ENCODE peak calls at places on chromosomes 12 and 14, in six cellular contexts. M is mesendoderm, H is neuronal stem cell, F is IMR-90, Z is trophoblast cell, V is H1. L is an unnamed sample.

GRCh38 chr12:83390186-83390585 is 703.5 kb downstream of the TMTC2 start:
- DNase-seq in M (no peak), H (no peak), F (no peak), Z (no peak), V (no peak), L (no peak)

GRCh38 chr14:75979071-75979571 is 2.7 kb downstream of the TGFB3 start:
- DNase-seq in M (peak), H (no peak), F (peak), Z (no peak), V (no peak), L (peak)

GRCh38 chr12:49637401-49637800 is 14.0 kb downstream of the PRPF40B start:
- DNase-seq in M (peak), H (no peak), F (no peak), Z (no peak), V (no peak), L (no peak)

GRCh38 chr14:77318006-77318553 is 2.6 kb downstream of the POMT2 start:
- DNase-seq in M (no peak), H (no peak), F (no peak), Z (no peak), V (no peak), L (no peak)

GRCh38 chr12:98733667-98734350 is 88.7 kb downstream of the APAF1 start:
- DNase-seq in M (no peak), H (no peak), F (peak), Z (no peak), V (no peak), L (no peak)

GRCh38 chr14:70857499-70857895 is 48.2 kb upstream of the MAP3K9 start:
- DNase-seq in M (no peak), H (no peak), F (peak), Z (peak), V (no peak), L (peak)

GRCh38 chr14:76138758-76139723 is 12.7 kb upstream of the GPATCH2L start:
- DNase-seq in M (peak), H (peak), F (no peak), Z (no peak), V (no peak), L (no peak)

GRCh38 chr12:95099270-95099790 is 25.9 kb upstream of the NR2C1 start:
- DNase-seq in M (no peak), H (no peak), F (no peak), Z (no peak), V (no peak), L (no peak)

DNA sequence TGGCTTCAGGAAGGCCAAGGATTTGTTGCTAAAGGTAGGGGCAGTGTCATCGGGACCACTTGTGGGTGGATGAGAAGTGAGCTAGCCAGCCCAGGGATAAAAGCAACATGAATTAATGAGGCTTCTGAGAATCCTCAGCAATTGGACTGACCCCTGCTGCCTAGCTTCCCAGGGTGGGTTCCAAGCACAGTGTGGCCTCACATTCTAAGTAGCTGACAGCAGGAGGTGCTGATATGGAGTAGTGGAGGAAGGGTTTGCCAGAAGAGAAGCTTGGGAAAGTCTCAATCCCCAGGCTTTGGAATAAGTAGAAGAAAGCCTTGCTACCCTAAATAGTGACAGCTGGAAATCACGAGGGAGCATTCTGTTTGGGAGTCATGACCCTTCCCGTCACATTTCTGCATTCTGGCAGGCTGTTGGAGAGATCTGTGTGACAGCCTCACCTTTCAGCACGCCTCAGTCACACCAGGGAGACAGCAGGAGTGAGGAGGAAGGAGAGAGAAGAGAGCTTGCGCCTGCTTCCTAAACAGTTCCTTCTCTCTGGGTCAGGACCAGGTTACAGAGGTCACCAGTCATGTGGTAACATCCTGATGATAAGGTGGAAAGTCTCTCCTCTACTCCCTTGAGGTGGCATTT is 31.2 kb downstream of the DACT1 start:
- DNase-seq in M (peak), H (no peak), F (no peak), Z (no peak), V (no peak), L (no peak)
- H2AK5ac ChIP-seq in M (no peak), H (no peak), F (no peak), Z (no peak), V (no peak), L (no peak)

DNA sequence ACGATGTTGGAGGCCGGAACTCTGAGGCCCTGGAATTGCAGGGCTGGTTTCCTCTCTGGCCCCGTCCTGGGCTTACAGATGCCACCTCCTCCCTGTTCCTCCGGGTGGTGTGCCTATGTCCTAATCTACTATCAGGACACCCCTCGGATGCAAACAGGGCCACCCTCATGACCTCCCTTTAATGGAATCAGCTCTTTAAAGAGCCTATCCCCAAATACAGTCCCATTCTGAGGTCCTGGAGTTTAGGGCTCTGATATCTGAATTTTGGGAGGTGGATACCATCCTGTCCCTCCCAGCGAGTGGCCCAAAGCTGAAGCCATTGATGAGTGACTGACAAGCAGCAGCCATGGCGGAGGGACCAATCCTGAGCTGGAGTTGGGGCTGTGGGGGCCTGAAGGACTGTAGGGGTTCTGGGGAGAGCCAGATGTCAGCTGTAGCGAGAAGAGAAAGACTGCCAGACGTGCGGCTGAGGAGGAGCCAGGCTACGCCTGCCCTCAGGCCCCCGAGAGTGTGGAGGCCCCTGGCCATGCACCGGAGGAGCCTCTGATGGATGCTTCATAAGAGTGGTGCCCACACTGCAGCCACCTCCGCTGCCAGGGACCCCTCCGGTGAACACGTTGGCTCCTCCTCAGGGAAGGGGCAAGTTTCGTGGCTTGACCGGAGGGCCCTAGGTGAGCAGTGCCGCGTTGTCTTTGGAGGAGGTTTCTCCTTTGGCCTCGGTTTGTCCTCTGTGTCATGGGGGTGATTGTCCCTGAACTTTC is 100.2 kb downstream of the KIF26A start:
- DNase-seq in M (no peak), H (no peak), F (no peak), Z (no peak), V (no peak), L (no peak)
- H2BK120ac ChIP-seq in M (no peak), H (no peak), F (no peak), Z (no peak), V (no peak), L (no peak)

GRCh38 chr12:125148316-125148715 is 83.1 kb downstream of the AACS start:
- DNase-seq in M (no peak), H (no peak), F (no peak), Z (peak), V (no peak), L (no peak)
- H3K4me3 ChIP-seq in M (no peak), H (no peak), F (no peak), Z (no peak), V (no peak), L (no peak)

GRCh38 chr12:122312926-122313325 is 46.6 kb upstream of the VPS33A start:
- DNase-seq in M (no peak), H (no peak), F (no peak), Z (no peak), V (no peak), L (no peak)

GRCh38 chr12:122308811-122309210 is 42.5 kb upstream of the VPS33A start:
- DNase-seq in M (no peak), H (no peak), F (peak), Z (no peak), V (no peak), L (no peak)

GRCh38 chr12:122306407-122306806 is 40.1 kb upstream of the VPS33A start:
- DNase-seq in M (peak), H (no peak), F (no peak), Z (no peak), V (peak), L (no peak)

GRCh38 chr12:122309564-122310121 is 43.3 kb upstream of the VPS33A start:
- DNase-seq in M (peak), H (no peak), F (peak), Z (no peak), V (no peak), L (no peak)

DNA sequence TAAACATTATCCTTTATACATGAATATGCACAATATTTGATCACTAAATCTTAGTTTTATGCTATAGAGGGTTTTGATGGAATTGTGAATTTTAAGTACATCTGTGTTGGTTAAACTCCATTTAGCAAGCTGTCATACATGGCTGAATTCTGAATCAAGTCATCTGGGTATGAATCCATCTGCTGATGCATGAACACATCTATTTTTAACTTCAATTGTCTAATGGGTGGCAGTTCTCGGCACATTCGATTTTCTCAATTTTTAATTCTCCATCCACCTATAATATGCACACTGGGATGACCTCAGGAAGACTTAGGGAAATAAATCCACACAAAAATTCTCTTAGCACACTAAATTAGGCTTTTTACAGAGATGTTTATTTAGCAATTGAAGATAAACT is 44.3 kb upstream of the VPS33A start:
- DNase-seq in M (no peak), H (no peak), F (no peak), Z (no peak), V (no peak), L (no peak)
- H2AK5ac ChIP-seq in M (no peak), H (no peak), F (no peak), Z (no peak), V (no peak), L (no peak)

L was measured in mesenchymal stem cell.